ENCODE peak calls at places on chromosomes 16 and 17, in four cellular contexts. O is WTC11, Z is K562, P is HepG2. F is an unnamed sample.

GRCh38 chr17:50785942-50786570 is 18.7 kb upstream of the ANKRD40CL start:
- DNase-seq in O (no peak), Z (no peak), P (no peak), F (no peak)

GRCh38 chr16:55539488-55539887 is 27.0 kb upstream of the CAPNS2 start:
- DNase-seq in O (no peak), Z (no peak), P (no peak), F (no peak)

GRCh38 chr17:7932483-7932891 is 481 bp downstream of the CNTROB start:
- DNase-seq in O (peak; percentile 22), Z (no peak), P (peak; percentile 12), F (no peak)

GRCh38 chr16:55391760-55392375 is 67.9 kb downstream of the IRX6 start:
- DNase-seq in O (no peak), Z (no peak), P (no peak), F (no peak)

GRCh38 chr16:85202051-85202601 is 89.9 kb upstream of the CIBAR2 start:
- DNase-seq in O (no peak), Z (no peak), P (no peak), F (no peak)

GRCh38 chr16:49650603-49651002 is 205.3 kb downstream of the ZNF423 start:
- DNase-seq in O (no peak), Z (no peak), P (no peak), F (no peak)

GRCh38 chr17:49015179-49015923 is 18.2 kb downstream of the IGF2BP1 start:
- DNase-seq in O (no peak), Z (no peak), P (no peak), F (no peak)

GRCh38 chr17:79942591-79943353 is 92.9 kb downstream of the TBC1D16 start:
- DNase-seq in O (peak; percentile 7), Z (no peak), P (no peak), F (no peak)

GRCh38 chr16:89448656-89449055 is 41.7 kb downstream of the ANKRD11 start:
- DNase-seq in O (no peak), Z (no peak), P (no peak), F (no peak)

GRCh38 chr17:1422907-1423306 is 22.9 kb upstream of the YWHAE start:
- DNase-seq in O (no peak), Z (no peak), P (no peak), F (no peak)

GRCh38 chr17:29113334-29113733 is 66.9 kb downstream of the MYO18A start:
- DNase-seq in O (peak; percentile 44), Z (no peak), P (no peak), F (no peak)

GRCh38 chr16:85767569-85767968 is 16.7 kb upstream of the C16orf74 start:
- DNase-seq in O (no peak), Z (no peak), P (no peak), F (no peak)

GRCh38 chr16:77896357-77896972 is 108.1 kb downstream of the VAT1L start:
- DNase-seq in O (no peak), Z (no peak), P (no peak), F (no peak)

GRCh38 chr17:18859256-18859655 is 1.3 kb downstream of the PRPSAP2 start:
- DNase-seq in O (no peak), Z (no peak), P (peak; percentile 28), F (no peak)

GRCh38 chr17:76727745-76728456 is 1.3 kb downstream of the METTL23 start:
- DNase-seq in O (no peak), Z (no peak), P (no peak), F (peak; percentile 31)

GRCh38 chr17:59769891-59770290 is 62.4 kb downstream of the VMP1 start:
- DNase-seq in O (no peak), Z (no peak), P (no peak), F (no peak)

GRCh38 chr17:74481621-74482020 is 15.2 kb downstream of the CD300A start:
- DNase-seq in O (no peak), Z (no peak), P (no peak), F (no peak)

GRCh38 chr16:6170022-6170421 is 1072.4 kb upstream of the EEF2KMT start:
- DNase-seq in O (no peak), Z (no peak), P (no peak), F (no peak)

GRCh38 chr17:57989011-57989345 is 924 bp upstream of the VEZF1 start:
- DNase-seq in O (no peak), Z (peak; percentile 32), P (peak; percentile 78), F (no peak)

GRCh38 chr17:49996495-49997255 is 1.7 kb upstream of the DLX3 start:
- DNase-seq in O (peak; percentile 80), Z (peak; percentile 81), P (no peak), F (no peak)

GRCh38 chr17:164536-165235 is 16.8 kb downstream of the DOC2B start:
- DNase-seq in O (peak; percentile 59), Z (peak; percentile 19), P (peak; percentile 40), F (no peak)

GRCh38 chr16:23320695-23321094 is 18.6 kb downstream of the SCNN1B start:
- DNase-seq in O (no peak), Z (no peak), P (no peak), F (no peak)

GRCh38 chr17:50209472-50210248 is 8.2 kb upstream of the COL1A1 start:
- DNase-seq in O (peak; percentile 67), Z (peak; percentile 81), P (no peak), F (no peak)

GRCh38 chr16:21100447-21100846 is 50.2 kb downstream of the DNAH3 start:
- DNase-seq in O (no peak), Z (no peak), P (no peak), F (no peak)

GRCh38 chr17:81365601-81366585 is 29.4 kb upstream of the BAHCC1 start:
- DNase-seq in O (no peak), Z (no peak), P (peak; percentile 72), F (peak; percentile 28)

GRCh38 chr17:44914148-44914547 is 1.2 kb downstream of the GFAP start:
- DNase-seq in O (no peak), Z (peak; percentile 55), P (no peak), F (no peak)

GRCh38 chr17:10657866-10658265 is 757 bp upstream of the MYH3 start:
- DNase-seq in O (no peak), Z (no peak), P (no peak), F (no peak)

GRCh38 chr17:68468334-68468733 is 11.0 kb upstream of the WIPI1 start:
- DNase-seq in O (no peak), Z (no peak), P (no peak), F (no peak)

GRCh38 chr16:72172105-72173034 is at the start of gene PMFBP1:
- DNase-seq in O (no peak), Z (no peak), P (peak; percentile 35), F (peak; percentile 88)

GRCh38 chr16:1979271-1980025 is 1.8 kb downstream of the NOXO1 start:
- DNase-seq in O (peak; percentile 74), Z (peak; percentile 17), P (no peak), F (no peak)

GRCh38 chr17:57377094-57377493 is 120.8 kb downstream of the MSI2 start:
- DNase-seq in O (no peak), Z (no peak), P (peak; percentile 67), F (no peak)

GRCh38 chr16:29680180-29680598 is 1.2 kb downstream of the QPRT start:
- DNase-seq in O (no peak), Z (no peak), P (peak; percentile 75), F (no peak)

GRCh38 chr17:64449545-64449944 is 630 bp downstream of the MILR1 start:
- DNase-seq in O (no peak), Z (no peak), P (no peak), F (no peak)

GRCh38 chr17:45850011-45850410 is 5.3 kb downstream of the SPPL2C start:
- DNase-seq in O (no peak), Z (no peak), P (no peak), F (no peak)

DNA sequence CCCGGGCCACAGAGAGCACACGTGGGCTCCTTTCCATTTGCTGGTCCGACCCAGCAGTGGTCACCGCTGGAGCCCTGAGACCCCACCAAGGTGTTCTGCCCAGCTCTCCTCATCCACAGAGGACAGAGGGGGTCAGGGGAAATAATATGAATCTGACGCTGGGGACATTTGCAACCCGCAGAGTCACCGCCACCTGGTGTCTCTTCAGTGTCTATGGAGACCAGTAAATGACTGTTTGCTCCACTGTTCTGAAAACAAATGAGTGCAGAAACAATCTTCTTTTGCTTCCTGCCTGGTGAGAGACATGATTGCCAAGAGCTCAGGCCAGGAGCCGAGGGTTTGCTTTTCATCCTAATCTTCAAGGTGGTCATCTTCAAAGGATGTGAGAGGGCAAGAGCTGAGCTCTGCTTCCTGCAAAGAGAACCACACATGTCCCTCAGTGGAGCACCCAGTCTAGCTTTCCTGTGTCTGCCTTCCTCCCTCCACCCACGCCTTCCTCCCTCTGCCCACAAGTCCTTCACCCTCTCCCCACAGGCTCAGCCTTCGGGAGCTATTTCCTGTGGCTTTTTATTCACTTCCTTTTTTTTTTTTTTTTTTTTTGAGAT is 14.7 kb upstream of the KLHDC4 start:
- DNase-seq in O (no peak), Z (peak; percentile 33), P (no peak), F (peak; percentile 87)
- TF ChIP-seq TCF7 in O (no peak), Z (no peak), P (no peak), F (peak; percentile 46)

DNA sequence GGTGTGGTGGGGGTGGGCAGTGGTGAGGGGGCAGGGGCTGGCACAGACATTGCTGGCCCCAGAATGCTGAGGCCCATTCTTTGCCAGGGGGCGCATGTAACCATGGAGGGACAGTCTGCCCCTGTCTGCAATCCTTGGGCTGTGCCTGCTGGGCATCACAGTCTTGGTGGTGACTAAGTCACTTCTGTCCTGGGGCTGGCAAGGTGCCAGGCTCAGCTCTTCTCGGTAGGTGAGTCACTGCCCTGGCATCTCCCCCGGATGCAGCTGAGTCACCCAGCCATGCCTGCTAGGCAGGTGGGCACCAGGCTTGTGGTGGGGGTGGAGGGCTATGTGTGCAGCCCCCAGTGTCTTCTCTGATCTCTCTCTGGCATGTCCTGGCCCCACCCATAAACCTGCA is 5.6 kb downstream of the RARA start:
- DNase-seq in O (peak; percentile 4), Z (no peak), P (peak; percentile 78), F (no peak)
- TF ChIP-seq TCF7 in O (no peak), Z (no peak), P (no peak), F (no peak)

GRCh38 chr16:7268182-7268581 is 64.5 kb upstream of the RBFOX1 start:
- DNase-seq in O (no peak), Z (peak; percentile 52), P (peak; percentile 44), F (no peak)
- TF ChIP-seq TCF7 in O (no peak), Z (no peak), P (no peak), F (no peak)

GRCh38 chr17:3543453-3543852 is 14.2 kb downstream of the TRPV3 start:
- DNase-seq in O (no peak), Z (no peak), P (no peak), F (no peak)

GRCh38 chr17:3536736-3537135 is 20.9 kb downstream of the TRPV3 start:
- DNase-seq in O (no peak), Z (no peak), P (no peak), F (no peak)

GRCh38 chr17:3542410-3543088 is 15.1 kb downstream of the TRPV3 start:
- DNase-seq in O (no peak), Z (no peak), P (peak; percentile 21), F (no peak)

GRCh38 chr17:3544365-3544764 is 13.2 kb downstream of the TRPV3 start:
- DNase-seq in O (no peak), Z (no peak), P (no peak), F (no peak)

DNA sequence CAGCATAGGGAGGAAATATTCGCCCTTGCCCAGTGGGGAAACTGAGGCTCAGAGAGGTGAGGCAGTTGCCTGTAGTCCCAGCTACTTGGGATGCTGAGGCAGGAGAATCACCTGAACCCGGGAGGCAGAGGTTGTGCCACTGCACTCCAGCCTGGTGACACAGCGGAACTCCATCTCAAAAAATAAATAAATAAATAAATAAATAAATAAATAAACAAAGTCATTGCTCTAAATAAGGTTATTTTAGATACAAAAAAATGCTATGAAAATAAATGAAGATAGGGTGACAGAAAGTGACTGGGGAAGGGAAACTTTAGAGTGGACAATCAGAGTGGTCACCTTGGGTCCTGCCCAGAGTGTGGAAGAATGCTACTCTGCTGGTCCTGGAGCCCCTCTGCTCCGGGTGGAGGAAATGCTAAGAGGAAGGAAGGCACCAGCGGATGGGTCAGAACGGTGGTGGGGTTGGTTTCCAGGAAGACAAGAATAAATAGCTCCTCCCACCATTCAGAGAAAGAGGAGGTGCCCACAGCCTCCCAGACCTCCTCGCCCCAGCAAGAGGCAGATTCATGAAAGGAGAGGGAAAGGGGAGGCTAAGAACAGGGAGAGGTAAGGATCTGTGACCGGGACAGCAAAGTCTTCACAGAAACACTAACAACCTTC is 17.6 kb downstream of the TRPV3 start:
- DNase-seq in O (no peak), Z (peak; percentile 20), P (no peak), F (no peak)
- TF ChIP-seq TCF7 in O (no peak), Z (no peak), P (no peak), F (no peak)